ENCODE peak calls at places on chromosomes 12 and 14, in five cellular contexts. H is heart left ventricle, Z is right atrium auricular region, T is BJ, D is fibroblast of pulmonary artery. J is an unnamed sample.

GRCh38 chr12:24404086-24404815 is 454.8 kb upstream of the SOX5 start:
- DNase-seq in D (peak), Z (no peak), T (no peak), H (no peak), J (peak)

GRCh38 chr12:27095346-27095745 is 13.0 kb upstream of the C12orf71 start:
- DNase-seq in H (no peak), D (no peak), T (no peak), Z (no peak), J (no peak)

GRCh38 chr12:7122876-7123769 is 5.6 kb downstream of the RBP5 start:
- DNase-seq in D (peak), Z (no peak), T (no peak), H (no peak), J (no peak)

GRCh38 chr12:12900786-12901157 is 9.4 kb downstream of the GPRC5A start:
- DNase-seq in Z (no peak), D (no peak), T (no peak), H (no peak), J (no peak)

GRCh38 chr12:66044731-66045130 is 85.8 kb downstream of the LLPH start:
- DNase-seq in T (no peak), H (no peak), Z (no peak), D (peak), J (peak)

GRCh38 chr14:92677087-92677668 is 71.2 kb downstream of the LGMN start:
- DNase-seq in T (no peak), D (no peak), Z (no peak), H (no peak), J (no peak)

GRCh38 chr12:80268924-80269749 is 169.8 kb downstream of the OTOGL start:
- DNase-seq in D (peak), Z (no peak), T (peak), H (no peak), J (peak)

GRCh38 chr12:110345963-110346362 is 57.5 kb downstream of the ANAPC7 start:
- DNase-seq in Z (peak), D (no peak), H (no peak), T (no peak), J (no peak)

GRCh38 chr12:53806689-53807088 is 54.9 kb upstream of the CISTR start:
- DNase-seq in H (no peak), D (peak), Z (no peak), T (no peak), J (peak)

GRCh38 chr14:58713677-58714076 is 75.9 kb downstream of the DACT1 start:
- DNase-seq in D (no peak), H (no peak), T (no peak), Z (no peak), J (no peak)

GRCh38 chr14:49988080-49988990 is 95.5 kb downstream of the ARF6 start:
- DNase-seq in D (no peak), H (no peak), T (no peak), Z (no peak), J (no peak)

GRCh38 chr14:103207404-103208072 is 84.3 kb downstream of the TNFAIP2 start:
- DNase-seq in T (no peak), H (no peak), Z (no peak), D (peak), J (no peak)

GRCh38 chr12:95262808-95263207 is 45.2 kb downstream of the VEZT start:
- DNase-seq in Z (no peak), D (peak), T (no peak), H (no peak), J (no peak)

GRCh38 chr12:88334271-88334670 is 192.2 kb downstream of the TMTC3 start:
- DNase-seq in D (peak), T (no peak), H (no peak), Z (no peak), J (peak)

GRCh38 chr12:26633591-26634210 is 199.3 kb downstream of the ITPR2 start:
- DNase-seq in D (peak), T (no peak), Z (no peak), H (no peak), J (peak)

GRCh38 chr12:102167821-102168605 is 29.6 kb downstream of the PMCH start:
- DNase-seq in T (no peak), Z (no peak), D (peak), H (no peak), J (peak)

GRCh38 chr12:97716356-97716755 is 253.8 kb downstream of the RMST start:
- DNase-seq in H (no peak), Z (no peak), D (peak), T (no peak), J (peak)

GRCh38 chr14:102666635-102667034 is 74.2 kb downstream of the RCOR1 start:
- DNase-seq in T (no peak), D (peak), H (no peak), Z (no peak), J (no peak)

GRCh38 chr12:58750484-58750883 is 169.8 kb downstream of the LRIG3 start:
- DNase-seq in T (peak), D (peak), Z (no peak), H (no peak), J (peak)

GRCh38 chr14:89924224-89924623 is 30.3 kb downstream of the EFCAB11 start:
- DNase-seq in Z (no peak), D (no peak), H (no peak), T (no peak), J (no peak)

GRCh38 chr14:98633380-98633779 is 638.6 kb downstream of the BCL11B start:
- DNase-seq in T (no peak), D (no peak), Z (no peak), H (no peak), J (peak)

GRCh38 chr12:122726056-122726558 is 4.5 kb downstream of the HCAR1 start:
- DNase-seq in Z (no peak), H (no peak), T (no peak), D (no peak), J (peak)

GRCh38 chr12:18165422-18165871 is 75.5 kb upstream of the RERGL start:
- DNase-seq in Z (no peak), T (no peak), H (no peak), D (peak), J (peak)

GRCh38 chr12:18171571-18171970 is 81.6 kb upstream of the RERGL start:
- DNase-seq in H (no peak), D (peak), T (no peak), Z (no peak), J (peak)

GRCh38 chr12:18160901-18161300 is 70.9 kb upstream of the RERGL start:
- DNase-seq in T (no peak), Z (no peak), D (no peak), H (no peak), J (no peak)

GRCh38 chr12:18165889-18166288 is 75.9 kb upstream of the RERGL start:
- DNase-seq in T (no peak), H (no peak), Z (no peak), D (peak), J (no peak)
- H3K4me3 ChIP-seq in T (no peak), H (no peak), Z (no peak), D (peak), J (no peak)

DNA sequence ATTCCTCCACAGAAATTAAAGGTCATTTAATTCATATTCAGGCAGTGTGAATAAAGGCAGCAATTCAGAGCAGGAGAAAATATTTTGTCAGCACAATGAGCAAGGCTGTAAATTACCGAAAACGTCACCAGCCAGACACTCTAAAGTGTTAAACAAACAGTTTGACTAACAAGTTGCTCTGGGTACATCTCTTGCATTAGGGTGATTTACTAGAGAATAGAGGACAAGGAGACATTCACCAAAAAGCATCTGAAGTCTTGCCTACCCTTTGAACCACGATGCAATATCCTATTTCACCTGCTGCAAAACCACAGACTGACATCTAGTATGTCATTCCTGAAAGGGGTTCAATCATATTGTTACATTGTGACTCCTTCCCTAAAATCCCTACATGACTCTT is 27.1 kb upstream of the GPHB5 start:
- DNase-seq in T (no peak), Z (no peak), H (no peak), D (no peak), J (no peak)
- TF ChIP-seq CTCF in T (no peak), Z (no peak), H (no peak), D (no peak), J (no peak)

DNA sequence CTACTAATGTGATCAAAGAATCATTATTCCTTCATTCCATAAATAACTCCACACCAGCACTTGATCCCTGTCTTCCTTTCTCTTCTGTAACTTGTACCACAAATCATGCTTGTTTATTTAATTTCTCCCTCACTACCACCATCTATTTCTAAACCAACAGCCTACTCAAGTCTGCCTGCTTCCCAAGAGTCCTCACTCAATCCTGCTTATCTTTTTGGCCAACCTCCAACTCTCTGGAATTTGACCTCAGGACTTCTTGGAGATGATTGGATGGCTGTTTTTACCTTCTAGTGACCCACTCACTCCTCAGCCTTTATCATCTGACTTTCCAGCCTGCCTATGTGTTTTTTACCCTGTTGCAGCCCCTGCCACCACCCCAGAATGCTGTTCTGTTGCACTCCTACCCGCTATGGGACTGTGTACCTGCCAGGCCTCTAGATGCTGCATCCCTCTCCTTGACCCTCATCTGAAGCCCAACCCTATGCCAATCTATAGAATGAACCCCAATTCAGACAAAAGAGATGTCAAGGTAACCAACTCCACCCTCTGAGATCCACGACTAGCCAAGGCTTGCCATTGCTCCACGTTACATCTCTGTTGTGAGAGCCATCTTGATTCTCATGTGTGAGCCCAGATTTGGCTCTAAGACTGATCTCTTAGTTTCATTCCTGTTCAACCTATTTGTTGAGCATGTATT is 150.2 kb upstream of the PLEKHG7 start:
- DNase-seq in H (no peak), D (no peak), T (no peak), Z (no peak), J (no peak)
- H3K4me3 ChIP-seq in H (no peak), D (no peak), T (no peak), Z (no peak), J (no peak)

GRCh38 chr12:46456356-46457334 is 84.1 kb upstream of the SLC38A2 start:
- DNase-seq in T (no peak), Z (no peak), H (no peak), D (no peak), J (no peak)
- TF ChIP-seq CTCF in T (no peak), Z (no peak), H (no peak), D (no peak), J (no peak)

GRCh38 chr14:67963960-67964359 is 144.4 kb downstream of the RAD51B start:
- DNase-seq in Z (no peak), D (no peak), T (no peak), H (no peak), J (no peak)

GRCh38 chr14:67962215-67962644 is 142.7 kb downstream of the RAD51B start:
- DNase-seq in D (peak), Z (no peak), T (no peak), H (no peak), J (no peak)

GRCh38 chr14:67965684-67966083 is 146.1 kb downstream of the RAD51B start:
- DNase-seq in T (no peak), H (no peak), D (no peak), Z (no peak), J (no peak)

GRCh38 chr14:67963545-67963944 is 144.0 kb downstream of the RAD51B start:
- DNase-seq in D (no peak), T (no peak), H (no peak), Z (no peak), J (no peak)

DNA sequence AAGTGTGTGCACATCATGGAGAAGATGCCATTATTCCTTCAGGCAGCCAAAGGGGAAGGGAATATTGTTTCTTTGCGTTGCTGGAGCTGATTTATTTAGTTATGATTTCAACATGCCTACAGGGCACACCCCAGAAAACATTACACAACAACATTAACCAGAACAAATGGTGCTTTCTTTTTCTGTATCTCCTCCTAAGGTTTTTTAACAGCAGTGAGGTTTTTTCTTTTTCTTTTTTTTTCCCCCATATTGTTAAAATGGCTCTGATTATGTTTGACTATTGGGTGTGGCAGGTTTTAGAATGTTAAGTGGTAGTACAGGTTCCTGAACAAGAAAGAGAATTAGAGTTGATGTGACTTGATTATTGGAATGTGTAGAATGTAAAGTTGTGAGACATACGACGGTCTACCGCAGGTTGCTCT is 144.8 kb downstream of the RAD51B start:
- DNase-seq in H (no peak), D (peak), Z (no peak), T (no peak), J (no peak)
- H3K4me3 ChIP-seq in H (no peak), D (no peak), Z (no peak), T (peak), J (no peak)

DNA sequence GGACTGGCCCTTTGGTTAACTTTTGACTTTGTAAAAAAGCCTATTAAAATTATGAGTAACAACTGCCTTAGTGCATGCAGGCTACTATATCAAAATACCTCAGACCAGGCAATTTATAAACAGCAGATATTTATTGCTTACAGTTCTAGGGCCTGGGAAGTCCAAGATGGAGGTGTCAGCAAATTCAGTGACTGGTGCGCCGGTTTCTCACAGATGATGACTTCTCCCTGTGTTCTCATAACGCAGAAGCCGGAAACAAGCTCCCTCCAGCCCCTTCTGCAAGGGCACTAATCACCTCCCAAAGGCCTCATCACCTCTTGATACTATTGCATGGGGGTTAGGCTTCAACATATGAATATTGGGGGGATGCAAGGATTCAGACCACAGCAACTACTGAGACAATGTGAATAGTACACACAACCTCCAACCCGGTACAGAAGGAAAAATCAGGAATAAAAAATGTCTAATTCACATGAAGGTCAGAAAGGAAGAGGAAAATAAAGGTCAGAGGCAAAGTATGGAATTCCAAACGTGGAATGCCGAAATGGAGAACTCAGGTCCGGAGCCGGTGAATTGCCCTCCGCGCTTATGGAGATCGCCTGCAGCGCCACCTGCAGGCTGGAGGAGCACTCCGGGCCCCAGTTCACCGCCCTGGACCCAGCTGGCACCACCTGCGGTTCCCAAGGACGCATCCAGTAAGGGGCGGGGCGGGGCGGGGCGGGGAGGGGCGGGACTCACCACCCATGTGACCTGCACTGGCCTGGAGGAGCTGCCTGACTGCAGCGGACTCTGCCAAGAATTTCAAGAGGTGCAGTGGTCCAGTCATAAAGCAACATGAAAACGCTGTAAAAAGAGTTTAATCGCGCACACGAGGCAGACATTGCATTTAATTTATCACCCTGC is 203.4 kb downstream of the KIF26A start:
- DNase-seq in T (no peak), D (peak), Z (no peak), H (peak), J (no peak)
- TF ChIP-seq CTCF in T (no peak), D (no peak), Z (peak), H (peak), J (no peak)

GRCh38 chr14:105059917-105060565 is 5.2 kb downstream of the GPR132 start:
- DNase-seq in D (no peak), T (no peak), Z (no peak), H (no peak), J (no peak)

GRCh38 chr14:105060751-105061427 is 4.3 kb downstream of the GPR132 start:
- DNase-seq in D (no peak), H (peak), Z (no peak), T (no peak), J (no peak)

GRCh38 chr14:105063041-105063440 is 2.2 kb downstream of the GPR132 start:
- DNase-seq in H (no peak), Z (no peak), T (no peak), D (no peak), J (no peak)

GRCh38 chr14:105062048-105062433 is 3.2 kb downstream of the GPR132 start:
- DNase-seq in Z (no peak), D (no peak), T (no peak), H (no peak), J (no peak)

DNA sequence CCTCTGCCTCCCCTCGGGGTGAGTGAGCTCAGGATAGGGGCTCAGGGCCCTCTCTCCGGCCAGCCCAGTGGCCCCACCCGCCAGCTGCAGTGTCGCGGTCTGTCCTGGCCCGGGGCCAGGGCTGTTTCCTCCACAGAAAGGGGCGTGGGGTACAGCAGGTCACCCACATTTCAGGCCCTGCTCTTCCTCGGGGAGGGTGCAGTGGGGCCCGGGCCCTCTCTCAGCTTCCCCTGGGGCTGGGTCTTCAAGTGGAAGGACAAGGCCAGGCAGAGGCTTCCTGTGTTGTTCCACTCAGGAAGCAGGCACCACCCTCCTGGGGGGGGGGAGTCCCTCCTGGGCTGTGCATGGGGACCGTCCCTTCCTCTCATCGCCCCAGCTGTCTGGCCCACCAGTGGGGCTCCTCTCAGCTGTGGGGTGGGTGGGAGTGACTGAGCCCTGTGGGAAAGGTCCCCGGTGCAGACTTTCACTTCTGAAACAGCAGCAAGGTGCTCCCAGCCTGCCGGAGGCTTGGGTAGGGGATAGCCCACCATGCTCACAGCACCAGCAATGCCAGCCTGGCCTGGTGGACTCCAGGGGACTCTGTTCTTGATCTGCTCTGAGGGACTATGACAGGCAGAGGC is 3.7 kb downstream of the GPR132 start:
- DNase-seq in Z (no peak), T (no peak), H (peak), D (no peak), J (no peak)
- H3K4me3 ChIP-seq in Z (peak), T (no peak), H (no peak), D (no peak), J (no peak)

GRCh38 chr14:68977741-68978549 is 1.2 kb downstream of the ACTN1 start:
- DNase-seq in Z (no peak), H (peak), T (no peak), D (peak), J (peak)
- TF ChIP-seq CTCF in Z (peak), H (peak), T (peak), D (peak), J (no peak)

J was measured in astrocyte of the spinal cord.